ENCODE peak calls at places on chromosomes 3 and 15, in four cellular contexts. One of them, this sample, is unnamed.
A peak's percentile ranks its signal among the peaks of the same experiment; 100 is the strongest.

GRCh38 chr3:20039765-20040475 is at the start of gene KAT2B:
- DNase-seq in uterus: peak; percentile 78
- DNase-seq in foreskin keratinocyte: no peak
- DNase-seq in GM13977: peak; percentile 84
- DNase-seq in this sample: peak; percentile 95

GRCh38 chr3:197907196-197907595 is 42.8 kb upstream of the RPL35A start:
- DNase-seq in GM13977: no peak
- DNase-seq in uterus: no peak
- DNase-seq in foreskin keratinocyte: no peak
- DNase-seq in this sample: no peak

GRCh38 chr3:79161941-79162340 is 605.9 kb downstream of the ROBO1 start:
- DNase-seq in foreskin keratinocyte: peak; percentile 12
- DNase-seq in GM13977: no peak
- DNase-seq in uterus: no peak
- DNase-seq in this sample: no peak

GRCh38 chr15:84748274-84749110 is at the start of gene ZNF592:
- DNase-seq in foreskin keratinocyte: no peak
- DNase-seq in GM13977: peak; percentile 86
- DNase-seq in uterus: peak; percentile 77
- DNase-seq in this sample: peak; percentile 96

GRCh38 chr3:62586356-62586755 is 213.0 kb upstream of the FEZF2 start:
- DNase-seq in foreskin keratinocyte: no peak
- DNase-seq in GM13977: no peak
- DNase-seq in uterus: no peak
- DNase-seq in this sample: no peak

GRCh38 chr3:39911465-39912309 is 102.3 kb downstream of the MYRIP start:
- DNase-seq in foreskin keratinocyte: peak; percentile 42
- DNase-seq in GM13977: no peak
- DNase-seq in uterus: no peak
- DNase-seq in this sample: no peak

GRCh38 chr3:190041333-190042041 is 79.2 kb downstream of the P3H2 start:
- DNase-seq in uterus: no peak
- DNase-seq in foreskin keratinocyte: no peak
- DNase-seq in GM13977: peak; percentile 22
- DNase-seq in this sample: no peak

GRCh38 chr3:72903004-72903403 is 15.2 kb downstream of the GXYLT2 start:
- DNase-seq in GM13977: no peak
- DNase-seq in foreskin keratinocyte: peak; percentile 71
- DNase-seq in uterus: no peak
- DNase-seq in this sample: no peak

GRCh38 chr15:90058308-90058707 is 44.0 kb downstream of the IDH2 start:
- DNase-seq in uterus: no peak
- DNase-seq in foreskin keratinocyte: no peak
- DNase-seq in GM13977: no peak
- DNase-seq in this sample: no peak

GRCh38 chr3:99505646-99506269 is 132.6 kb upstream of the COL8A1 start:
- DNase-seq in foreskin keratinocyte: peak; percentile 8
- DNase-seq in uterus: peak; percentile 55
- DNase-seq in GM13977: peak; percentile 68
- DNase-seq in this sample: peak; percentile 87

GRCh38 chr3:44252332-44252731 is 10.6 kb downstream of the TOPAZ1 start:
- DNase-seq in GM13977: no peak
- DNase-seq in foreskin keratinocyte: no peak
- DNase-seq in uterus: no peak
- DNase-seq in this sample: no peak

GRCh38 chr3:29239377-29239776 is 41.5 kb upstream of the RBMS3 start:
- DNase-seq in uterus: no peak
- DNase-seq in GM13977: no peak
- DNase-seq in foreskin keratinocyte: no peak
- DNase-seq in this sample: no peak

GRCh38 chr15:82856397-82857170 is 47.2 kb downstream of the WHAMM start:
- DNase-seq in uterus: no peak
- DNase-seq in foreskin keratinocyte: no peak
- DNase-seq in GM13977: no peak
- DNase-seq in this sample: peak; percentile 54

GRCh38 chr15:80585544-80586018 is 109.5 kb upstream of the ABHD17C start:
- DNase-seq in GM13977: no peak
- DNase-seq in uterus: no peak
- DNase-seq in foreskin keratinocyte: peak; percentile 77
- DNase-seq in this sample: peak; percentile 65

GRCh38 chr3:129184396-129184656 is 630 bp upstream of the CNBP start:
- DNase-seq in GM13977: peak; percentile 48
- DNase-seq in uterus: no peak
- DNase-seq in foreskin keratinocyte: no peak
- DNase-seq in this sample: no peak

GRCh38 chr15:99562238-99562637 is 3.5 kb upstream of the MEF2A start:
- DNase-seq in uterus: no peak
- DNase-seq in GM13977: no peak
- DNase-seq in foreskin keratinocyte: no peak
- DNase-seq in this sample: no peak

GRCh38 chr15:48451241-48451640 is 120.0 kb downstream of the DUT start:
- DNase-seq in uterus: no peak
- DNase-seq in GM13977: no peak
- DNase-seq in foreskin keratinocyte: no peak
- DNase-seq in this sample: no peak

GRCh38 chr3:31996195-31996594 is 14.6 kb downstream of the ZNF860 start:
- DNase-seq in uterus: no peak
- DNase-seq in foreskin keratinocyte: no peak
- DNase-seq in GM13977: peak; percentile 23
- DNase-seq in this sample: no peak

GRCh38 chr3:5799421-5799820 is 611.9 kb downstream of the EDEM1 start:
- DNase-seq in uterus: no peak
- DNase-seq in foreskin keratinocyte: no peak
- DNase-seq in GM13977: no peak
- DNase-seq in this sample: no peak

GRCh38 chr3:133380481-133381225 is 19.2 kb upstream of the BFSP2 start:
- DNase-seq in foreskin keratinocyte: no peak
- DNase-seq in GM13977: peak; percentile 7
- DNase-seq in uterus: no peak
- DNase-seq in this sample: peak; percentile 77

GRCh38 chr3:133374706-133375105 is 25.1 kb upstream of the BFSP2 start:
- DNase-seq in uterus: no peak
- DNase-seq in foreskin keratinocyte: no peak
- DNase-seq in GM13977: no peak
- DNase-seq in this sample: no peak

GRCh38 chr3:133379926-133380325 is 19.9 kb upstream of the BFSP2 start:
- DNase-seq in uterus: no peak
- DNase-seq in foreskin keratinocyte: no peak
- DNase-seq in GM13977: no peak
- DNase-seq in this sample: no peak

GRCh38 chr3:133377396-133377795 is 22.5 kb upstream of the BFSP2 start:
- DNase-seq in uterus: no peak
- DNase-seq in foreskin keratinocyte: no peak
- DNase-seq in GM13977: no peak
- DNase-seq in this sample: no peak

DNA sequence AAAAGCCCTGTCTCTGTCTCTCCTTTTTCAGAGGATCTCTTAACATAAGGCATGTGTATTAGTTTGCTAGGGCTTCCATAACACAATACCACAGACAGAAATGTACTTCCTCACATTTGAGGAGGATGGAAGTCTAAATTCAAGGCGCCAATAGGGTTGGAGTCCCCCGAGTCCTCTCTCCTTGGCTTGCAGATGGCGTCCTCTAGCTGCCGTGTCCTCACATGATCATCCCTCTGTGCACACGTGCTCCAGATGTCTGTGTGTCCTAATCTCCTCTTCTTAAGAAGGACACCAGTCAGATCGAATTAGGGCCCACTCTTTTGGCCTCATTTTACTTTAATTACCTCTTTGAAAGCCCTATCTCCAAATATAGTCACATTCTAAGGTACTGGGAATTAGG is 23.1 kb upstream of the BFSP2 start:
- DNase-seq in uterus: no peak
- DNase-seq in GM13977: no peak
- DNase-seq in foreskin keratinocyte: no peak
- DNase-seq in this sample: no peak
- TF ChIP-seq CTCF in uterus: no peak
- TF ChIP-seq CTCF in GM13977: no peak
- TF ChIP-seq CTCF in foreskin keratinocyte: peak; percentile 1
- TF ChIP-seq CTCF in this sample: no peak

GRCh38 chr3:160447544-160447943 is 2.0 kb downstream of the TRIM59 start:
- DNase-seq in foreskin keratinocyte: no peak
- DNase-seq in uterus: no peak
- DNase-seq in GM13977: no peak
- DNase-seq in this sample: no peak
- TF ChIP-seq CTCF in foreskin keratinocyte: no peak
- TF ChIP-seq CTCF in uterus: no peak
- TF ChIP-seq CTCF in GM13977: no peak
- TF ChIP-seq CTCF in this sample: no peak

DNA sequence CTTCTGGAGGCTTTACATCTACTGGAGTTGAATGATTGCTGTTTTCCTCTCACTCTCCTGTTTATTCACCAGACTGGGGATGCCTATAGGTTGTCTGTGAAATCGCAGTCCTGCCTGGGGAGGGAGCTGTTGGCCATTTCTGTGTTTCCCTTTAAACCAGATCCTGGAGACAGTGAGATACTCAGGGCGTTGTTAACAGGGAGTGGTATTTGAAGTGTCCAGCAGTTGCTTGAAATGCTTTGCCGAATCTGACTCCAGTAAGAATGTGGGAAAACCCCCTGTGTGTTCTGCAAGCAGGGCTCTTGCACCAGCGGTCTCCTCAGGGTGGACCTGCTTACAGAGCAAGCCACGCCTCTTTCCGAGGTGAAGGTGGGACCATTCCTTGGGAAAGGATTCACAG is 4.3 kb upstream of the LRRK1 start:
- DNase-seq in GM13977: no peak
- DNase-seq in uterus: no peak
- DNase-seq in foreskin keratinocyte: no peak
- DNase-seq in this sample: no peak
- TF ChIP-seq CTCF in GM13977: no peak
- TF ChIP-seq CTCF in uterus: no peak
- TF ChIP-seq CTCF in foreskin keratinocyte: peak; percentile 48
- TF ChIP-seq CTCF in this sample: no peak

GRCh38 chr3:23590424-23590823 is 215.3 kb upstream of the UBE2E1 start:
- DNase-seq in GM13977: no peak
- DNase-seq in uterus: no peak
- DNase-seq in foreskin keratinocyte: no peak
- DNase-seq in this sample: no peak

GRCh38 chr3:23590874-23591273 is 214.9 kb upstream of the UBE2E1 start:
- DNase-seq in foreskin keratinocyte: no peak
- DNase-seq in uterus: no peak
- DNase-seq in GM13977: peak; percentile 63
- DNase-seq in this sample: no peak

GRCh38 chr3:23587513-23587912 is 218.2 kb upstream of the UBE2E1 start:
- DNase-seq in foreskin keratinocyte: no peak
- DNase-seq in GM13977: no peak
- DNase-seq in uterus: no peak
- DNase-seq in this sample: no peak

GRCh38 chr3:23589586-23589985 is 216.2 kb upstream of the UBE2E1 start:
- DNase-seq in uterus: no peak
- DNase-seq in GM13977: no peak
- DNase-seq in foreskin keratinocyte: no peak
- DNase-seq in this sample: no peak

GRCh38 chr3:23588547-23588946 is 217.2 kb upstream of the UBE2E1 start:
- DNase-seq in foreskin keratinocyte: no peak
- DNase-seq in GM13977: no peak
- DNase-seq in uterus: no peak
- DNase-seq in this sample: no peak
- TF ChIP-seq CTCF in foreskin keratinocyte: no peak
- TF ChIP-seq CTCF in GM13977: no peak
- TF ChIP-seq CTCF in uterus: no peak
- TF ChIP-seq CTCF in this sample: no peak

DNA sequence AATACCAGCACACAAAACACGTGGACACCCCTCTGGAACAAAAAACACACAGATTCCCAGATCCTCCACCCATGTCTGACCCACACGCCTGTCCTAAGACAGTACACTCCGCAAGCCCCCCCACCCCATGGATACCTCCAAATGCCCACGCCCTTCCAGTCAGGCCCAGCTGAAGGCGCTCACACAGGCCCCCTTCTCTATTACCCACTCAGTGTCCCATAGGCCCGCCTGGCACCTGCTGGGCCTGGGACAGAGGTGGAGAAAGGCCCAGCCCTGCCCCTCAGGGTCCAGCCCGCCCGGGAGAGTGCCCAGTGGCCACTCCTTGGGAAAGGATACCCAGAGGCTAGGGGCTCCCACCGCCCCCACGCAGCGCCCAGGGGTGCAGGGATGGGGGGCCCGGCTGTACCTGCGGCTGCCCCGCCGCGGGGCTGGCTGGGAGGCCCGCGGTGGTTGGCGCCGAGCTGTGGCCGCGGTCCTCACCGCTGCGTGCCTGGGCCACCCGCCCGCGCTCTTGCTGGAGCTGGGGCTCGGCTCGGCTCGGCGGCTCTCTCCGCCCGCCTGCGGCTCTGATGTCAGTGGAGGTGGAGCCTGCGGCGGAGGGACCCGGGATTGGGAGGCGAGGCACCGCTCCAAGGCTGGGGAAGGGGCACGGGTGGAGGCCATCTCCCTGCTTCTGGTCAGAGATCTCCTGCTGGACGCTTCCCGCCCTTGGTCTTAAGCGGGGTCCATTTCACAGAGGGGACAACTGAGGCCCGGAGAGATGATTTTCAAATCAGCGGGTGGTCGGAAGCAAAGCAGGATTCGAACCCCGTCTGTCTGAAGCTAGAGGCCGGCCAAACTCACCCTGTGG is at the start of gene CAMK1:
- DNase-seq in GM13977: peak; percentile 77
- DNase-seq in uterus: peak; percentile 85
- DNase-seq in foreskin keratinocyte: no peak
- DNase-seq in this sample: peak; percentile 52
- TF ChIP-seq CTCF in GM13977: no peak
- TF ChIP-seq CTCF in uterus: no peak
- TF ChIP-seq CTCF in foreskin keratinocyte: no peak
- TF ChIP-seq CTCF in this sample: no peak

GRCh38 chr3:60755094-60755493 is 496.2 kb downstream of the FHIT start:
- DNase-seq in foreskin keratinocyte: no peak
- DNase-seq in GM13977: no peak
- DNase-seq in uterus: no peak
- DNase-seq in this sample: no peak
- TF ChIP-seq CTCF in foreskin keratinocyte: peak; percentile 39
- TF ChIP-seq CTCF in GM13977: peak; percentile 42
- TF ChIP-seq CTCF in uterus: no peak
- TF ChIP-seq CTCF in this sample: no peak

DNA sequence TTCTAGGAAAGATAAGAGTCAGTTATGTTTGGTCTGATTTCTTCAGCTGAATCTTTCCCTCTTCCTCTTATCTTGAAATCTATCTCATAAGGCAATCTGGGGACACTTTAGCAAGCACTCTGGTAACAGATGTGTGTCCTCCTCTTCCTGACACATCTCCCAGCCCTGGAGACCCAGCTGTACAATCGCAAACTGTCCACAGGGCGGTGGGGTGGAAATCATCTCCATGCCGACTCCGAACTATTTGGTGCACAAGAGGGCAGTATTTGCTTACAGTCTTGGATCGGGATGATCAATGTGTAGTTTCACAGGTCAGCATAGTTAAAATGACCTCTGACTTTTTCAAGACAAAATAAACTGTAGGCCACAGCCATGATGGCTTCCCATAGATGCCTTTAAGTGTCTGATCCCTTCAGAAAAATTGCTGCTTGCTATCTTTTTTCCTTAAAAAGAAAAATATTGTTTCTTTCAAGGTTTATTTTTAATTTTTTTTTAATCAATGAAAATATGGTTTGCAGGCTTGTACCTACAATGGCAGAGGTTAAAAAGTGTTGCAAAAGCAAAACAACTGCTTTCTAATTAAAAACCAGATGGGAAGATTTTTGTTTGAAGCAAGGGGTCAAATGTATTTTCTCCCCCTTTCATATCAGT is 17.7 kb downstream of the EEFSEC start:
- DNase-seq in uterus: peak; percentile 78
- DNase-seq in GM13977: no peak
- DNase-seq in foreskin keratinocyte: no peak
- DNase-seq in this sample: peak; percentile 28
- TF ChIP-seq CTCF in uterus: peak; percentile 79
- TF ChIP-seq CTCF in GM13977: peak; percentile 8
- TF ChIP-seq CTCF in foreskin keratinocyte: peak; percentile 76
- TF ChIP-seq CTCF in this sample: no peak

GRCh38 chr3:13192471-13193213 is 119.4 kb upstream of the IQSEC1 start:
- DNase-seq in GM13977: no peak
- DNase-seq in foreskin keratinocyte: no peak
- DNase-seq in uterus: no peak
- DNase-seq in this sample: no peak
- TF ChIP-seq CTCF in GM13977: no peak
- TF ChIP-seq CTCF in foreskin keratinocyte: peak; percentile 23
- TF ChIP-seq CTCF in uterus: no peak
- TF ChIP-seq CTCF in this sample: no peak

This sample was measured in lower leg skin.